ENCODE peak calls at places on chromosome 20, in eight cellular contexts. Z is OCI-LY7, F is esophagus squamous epithelium, S is heart right ventricle, B is testis, Y is lower lobe of right lung, C is HCT116, K is left lung. X is an unnamed sample.

GRCh38 chr20:11891827-11892521 is 25.7 kb upstream of the BTBD3 start:
- DNase-seq in Z (no peak), F (no peak), S (peak; percentile 81), B (peak; percentile 90), Y (peak; percentile 62), C (peak; percentile 66), K (peak; percentile 66), X (no peak)

GRCh38 chr20:23086056-23086551 is at the start of gene CD93:
- DNase-seq in Z (no peak), F (no peak), S (peak; percentile 78), B (peak; percentile 45), Y (peak; percentile 55), C (no peak), K (no peak), X (no peak)

GRCh38 chr20:33947709-33948295 is 45.9 kb upstream of the RALY start:
- DNase-seq in Z (peak; percentile 87), F (no peak), S (no peak), B (peak; percentile 74), Y (no peak), C (peak; percentile 89), K (no peak), X (peak; percentile 5)

GRCh38 chr20:25282796-25283195 is 34.9 kb downstream of the PYGB start:
- DNase-seq in Z (no peak), F (no peak), S (no peak), B (no peak), Y (peak; percentile 40), C (no peak), K (peak; percentile 29), X (no peak)

GRCh38 chr20:41746635-41747034 is 128.5 kb upstream of the CHD6 start:
- DNase-seq in Z (peak; percentile 5), F (no peak), S (no peak), B (no peak), Y (no peak), C (no peak), K (no peak), X (no peak)

GRCh38 chr20:45948742-45949541 is 14.5 kb downstream of the PCIF1 start:
- DNase-seq in Z (no peak), F (no peak), S (no peak), B (no peak), Y (no peak), C (no peak), K (no peak), X (no peak)

GRCh38 chr20:49810491-49811190 is 2.0 kb upstream of the SLC9A8 start:
- DNase-seq in Z (no peak), F (no peak), S (no peak), B (no peak), Y (no peak), C (no peak), K (no peak), X (no peak)

GRCh38 chr20:60422848-60423247 is 464.6 kb downstream of the CDH26 start:
- DNase-seq in Z (no peak), F (no peak), S (no peak), B (no peak), Y (no peak), C (no peak), K (no peak), X (no peak)

GRCh38 chr20:47456952-47457724 is 44.5 kb upstream of the NCOA3 start:
- DNase-seq in Z (no peak), F (no peak), S (no peak), B (no peak), Y (no peak), C (no peak), K (no peak), X (no peak)

GRCh38 chr20:35248641-35249475 is 22.4 kb downstream of the MMP24 start:
- DNase-seq in Z (no peak), F (no peak), S (no peak), B (no peak), Y (no peak), C (no peak), K (no peak), X (no peak)

GRCh38 chr20:36004045-36004444 is 35.7 kb downstream of the CNBD2 start:
- DNase-seq in Z (no peak), F (no peak), S (no peak), B (no peak), Y (no peak), C (no peak), K (no peak), X (no peak)

GRCh38 chr20:313948-314347 is 11.4 kb upstream of the SOX12 start:
- DNase-seq in Z (no peak), F (no peak), S (no peak), B (no peak), Y (no peak), C (no peak), K (no peak), X (no peak)

GRCh38 chr20:36825374-36826104 is 50.4 kb upstream of the TLDC2 start:
- DNase-seq in Z (no peak), F (no peak), S (no peak), B (no peak), Y (no peak), C (no peak), K (no peak), X (no peak)

GRCh38 chr20:46951840-46952497 is 57.3 kb downstream of the EYA2 start:
- DNase-seq in Z (no peak), F (no peak), S (no peak), B (no peak), Y (no peak), C (no peak), K (no peak), X (no peak)

GRCh38 chr20:37308098-37309050 is 18.9 kb downstream of the MANBAL start:
- DNase-seq in Z (no peak), F (no peak), S (peak; percentile 30), B (no peak), Y (no peak), C (no peak), K (peak; percentile 8), X (no peak)

GRCh38 chr20:52975024-52975732 is 3.0 kb downstream of the TSHZ2 start:
- DNase-seq in Z (no peak), F (no peak), S (no peak), B (peak; percentile 83), Y (no peak), C (no peak), K (no peak), X (no peak)

GRCh38 chr20:709864-710761 is 34.5 kb upstream of the SCRT2 start:
- DNase-seq in Z (no peak), F (no peak), S (no peak), B (no peak), Y (no peak), C (no peak), K (no peak), X (no peak)

GRCh38 chr20:45904583-45905504 is 7.1 kb downstream of the PLTP start:
- DNase-seq in Z (no peak), F (no peak), S (no peak), B (no peak), Y (no peak), C (no peak), K (no peak), X (no peak)

GRCh38 chr20:7392551-7392950 is 547.7 kb downstream of the HAO1 start:
- DNase-seq in Z (no peak), F (no peak), S (no peak), B (no peak), Y (no peak), C (no peak), K (no peak), X (no peak)

GRCh38 chr20:14303106-14303505 is 34.3 kb downstream of the FLRT3 start:
- DNase-seq in Z (no peak), F (no peak), S (no peak), B (no peak), Y (no peak), C (no peak), K (no peak), X (no peak)

GRCh38 chr20:58028123-58028522 is 200.3 kb downstream of the ANKRD60 start:
- DNase-seq in Z (no peak), F (no peak), S (no peak), B (no peak), Y (no peak), C (no peak), K (no peak), X (no peak)
- TF ChIP-seq CTCF in Z (peak; percentile 45), F (no peak), S (no peak), B (no peak), Y (peak; percentile 22), C (peak; percentile 45), K (no peak), X (no peak)

DNA sequence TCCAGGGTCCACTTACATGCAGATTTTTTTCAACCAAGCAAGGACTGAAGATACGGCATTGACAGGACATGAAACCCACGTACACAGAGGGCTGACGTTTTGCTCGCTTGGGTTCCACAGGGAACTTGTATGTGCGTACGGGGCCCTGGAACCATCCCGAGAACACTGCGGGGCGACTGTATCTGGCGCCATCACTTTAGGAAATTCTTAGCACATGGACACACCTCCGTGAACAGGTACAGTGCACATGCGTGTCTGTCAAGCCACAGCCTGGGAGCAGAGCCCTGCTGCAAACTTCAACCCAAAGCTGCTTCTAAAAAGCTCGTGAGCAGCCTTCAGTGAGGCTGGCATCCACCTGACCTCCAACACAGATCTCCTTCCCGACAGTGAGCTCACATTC is 37.3 kb downstream of the TAF4 start:
- DNase-seq in Z (no peak), F (no peak), S (no peak), B (no peak), Y (no peak), C (no peak), K (no peak), X (no peak)
- H3K4me1 ChIP-seq in Z (peaks cover 38% of the 10 kb centered on the region), F (peaks cover 55% of the 10 kb centered on the region), S (peaks cover 58% of the 10 kb centered on the region), B (peaks cover 43% of the 10 kb centered on the region), Y (peaks cover 30% of the 10 kb centered on the region), C (no peaks in the 10 kb centered on the region), K (peaks cover 11% of the 10 kb centered on the region), X (peaks cover 51% of the 10 kb centered on the region)

GRCh38 chr20:15370370-15370769 is 1033.0 kb upstream of the FLRT3 start:
- DNase-seq in Z (no peak), F (no peak), S (no peak), B (no peak), Y (no peak), C (no peak), K (no peak), X (no peak)

GRCh38 chr20:15359056-15359455 is 1021.6 kb upstream of the FLRT3 start:
- DNase-seq in Z (no peak), F (no peak), S (no peak), B (no peak), Y (no peak), C (no peak), K (no peak), X (peak; percentile 13)

GRCh38 chr20:15362849-15363248 is 1025.4 kb upstream of the FLRT3 start:
- DNase-seq in Z (no peak), F (no peak), S (no peak), B (no peak), Y (no peak), C (no peak), K (no peak), X (no peak)

GRCh38 chr20:15364781-15365180 is 1027.4 kb upstream of the FLRT3 start:
- DNase-seq in Z (no peak), F (no peak), S (no peak), B (no peak), Y (no peak), C (no peak), K (no peak), X (no peak)
- TF ChIP-seq CTCF in Z (no peak), F (no peak), S (no peak), B (no peak), Y (no peak), C (no peak), K (no peak), X (no peak)

DNA sequence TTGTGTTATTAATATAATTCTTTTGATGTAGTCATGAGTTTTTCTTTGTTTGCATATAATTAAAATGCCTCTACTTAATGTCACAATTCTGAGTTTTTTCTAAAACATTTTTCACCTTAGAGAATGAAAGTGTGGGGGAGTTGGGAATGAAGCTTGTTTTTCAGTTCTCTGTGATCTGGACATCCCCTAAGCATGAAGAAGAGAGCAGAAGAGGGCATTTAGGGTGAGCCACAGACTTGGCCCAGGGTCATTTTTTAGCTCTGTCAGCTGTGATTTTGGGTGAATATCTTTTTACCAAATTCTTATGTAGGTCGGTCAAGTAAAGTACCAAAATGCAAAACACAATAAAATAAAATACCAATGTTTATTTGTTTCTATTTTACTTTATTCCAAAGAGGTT is 3.9 kb downstream of the OTOR start:
- DNase-seq in Z (no peak), F (no peak), S (no peak), B (no peak), Y (no peak), C (no peak), K (no peak), X (no peak)
- H3K4me1 ChIP-seq in Z (no peaks in the 10 kb centered on the region), F (no peaks in the 10 kb centered on the region), S (no peaks in the 10 kb centered on the region), B (no peaks in the 10 kb centered on the region), Y (no peaks in the 10 kb centered on the region), C (no peaks in the 10 kb centered on the region), K (no peaks in the 10 kb centered on the region), X (no peaks in the 10 kb centered on the region)

X was measured in Panc1.